ENCODE peak calls at places on chromosome 12, in seven cellular contexts. Y, A, Z, D, R, N and X are unnamed samples.

GRCh38 chr12:74817499-74817898 is 279.9 kb downstream of the ATXN7L3B start:
- DNase-seq in Y (no peak), A (no peak), Z (no peak), D (no peak), R (no peak), N (no peak), X (no peak)

GRCh38 chr12:8065991-8066594 is at the start of gene C3AR1:
- DNase-seq in Y (peak; percentile 50), A (peak; percentile 80), Z (no peak), D (no peak), R (peak; percentile 37), N (no peak), X (no peak)

GRCh38 chr12:13004368-13004767 is 4.3 kb upstream of the HEBP1 start:
- DNase-seq in Y (no peak), A (no peak), Z (no peak), D (no peak), R (no peak), N (no peak), X (no peak)

GRCh38 chr12:54300267-54300731 is 516 bp downstream of the NFE2 start:
- DNase-seq in Y (no peak), A (no peak), Z (no peak), D (no peak), R (no peak), N (no peak), X (no peak)

GRCh38 chr12:97308576-97309198 is 153.9 kb upstream of the RMST start:
- DNase-seq in Y (peak; percentile 65), A (peak; percentile 62), Z (no peak), D (peak; percentile 31), R (peak; percentile 17), N (no peak), X (no peak)

GRCh38 chr12:122681814-122682213 is 21.3 kb downstream of the HCAR2 start:
- DNase-seq in Y (no peak), A (peak; percentile 23), Z (no peak), D (no peak), R (no peak), N (no peak), X (no peak)

GRCh38 chr12:54377797-54378515 is 6.6 kb downstream of the ZNF385A start:
- DNase-seq in Y (no peak), A (no peak), Z (no peak), D (no peak), R (no peak), N (no peak), X (no peak)

GRCh38 chr12:8035440-8036010 is 3.0 kb downstream of the FOXJ2 start:
- DNase-seq in Y (no peak), A (no peak), Z (no peak), D (no peak), R (no peak), N (no peak), X (peak; percentile 55)

GRCh38 chr12:108856170-108856427 is 1.3 kb downstream of the SSH1 start:
- DNase-seq in Y (no peak), A (peak; percentile 51), Z (no peak), D (peak; percentile 27), R (no peak), N (no peak), X (peak; percentile 73)

GRCh38 chr12:32885831-32886230 is 10.7 kb downstream of the PKP2 start:
- DNase-seq in Y (no peak), A (no peak), Z (no peak), D (no peak), R (no peak), N (no peak), X (no peak)

GRCh38 chr12:94710933-94711332 is 60.6 kb upstream of the TMCC3 start:
- DNase-seq in Y (peak; percentile 33), A (no peak), Z (peak; percentile 60), D (no peak), R (peak; percentile 29), N (no peak), X (peak; percentile 87)
- TF ChIP-seq CTCF in Y (peak; percentile 61), A (peak; percentile 43), Z (peak; percentile 84), D (peak; percentile 62), R (peak; percentile 35), N (peak; percentile 19), X (peak; percentile 73)

GRCh38 chr12:124656214-124656516 is 88.8 kb upstream of the NCOR2 start:
- DNase-seq in Y (no peak), A (no peak), Z (no peak), D (no peak), R (no peak), N (no peak), X (no peak)
- TF ChIP-seq CTCF in Y (no peak), A (no peak), Z (no peak), D (no peak), R (no peak), N (no peak), X (peak; percentile 20)

DNA sequence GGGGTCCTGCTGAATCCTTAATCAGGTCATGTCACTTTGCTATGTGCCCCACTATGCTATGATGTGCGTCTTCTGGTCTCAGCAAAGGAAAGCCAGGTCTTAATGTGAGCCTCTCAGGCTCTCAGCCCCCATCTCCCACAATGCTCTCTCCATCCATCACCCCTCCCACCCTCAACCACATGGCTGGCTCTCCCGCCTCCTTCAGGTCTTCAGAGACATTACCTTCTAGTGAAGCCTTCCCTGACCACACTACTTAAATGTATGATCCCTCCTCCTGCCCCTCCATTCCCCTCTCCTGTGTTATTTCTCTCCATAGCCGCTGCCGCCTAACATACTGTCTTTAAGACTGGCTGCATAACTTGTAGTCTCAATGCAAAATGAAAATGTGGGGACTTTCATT is 50.5 kb downstream of the KRT80 start:
- DNase-seq in Y (no peak), A (no peak), Z (peak; percentile 54), D (no peak), R (no peak), N (no peak), X (peak; percentile 80)
- TF ChIP-seq CTCF in Y (peak; percentile 19), A (peak; percentile 10), Z (peak; percentile 39), D (peak; percentile 10), R (no peak), N (no peak), X (peak; percentile 67)

DNA sequence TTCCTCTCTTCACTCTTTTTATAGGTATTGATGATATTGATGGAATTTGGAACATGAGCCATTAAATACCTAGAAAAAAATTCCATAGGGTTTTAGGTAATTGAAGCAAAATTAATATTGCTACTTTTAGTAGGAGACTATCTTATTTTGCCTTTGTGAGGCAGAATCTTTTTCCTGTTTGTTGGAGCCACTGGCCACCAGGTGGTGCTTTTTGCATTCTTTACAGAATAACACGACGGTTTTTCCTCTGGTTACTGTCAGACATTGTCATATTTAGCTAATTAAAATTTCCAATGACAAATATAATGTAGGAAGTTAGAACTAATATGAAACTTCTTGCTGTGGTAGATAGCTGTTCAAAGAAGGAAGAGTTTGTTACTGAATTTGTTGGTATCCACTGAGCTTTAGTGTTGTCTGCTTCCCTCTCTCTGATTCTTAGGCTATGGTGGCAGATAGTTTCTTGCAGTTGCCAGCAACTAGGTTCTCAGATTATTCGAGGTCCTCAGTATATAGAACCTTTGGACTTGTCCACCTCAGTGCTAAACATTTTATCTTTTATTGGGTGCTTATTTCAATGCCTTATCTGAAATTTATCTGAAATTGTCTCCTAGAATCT is 25.7 kb downstream of the RAB21 start:
- DNase-seq in Y (peak; percentile 63), A (peak; percentile 46), Z (peak; percentile 32), D (no peak), R (peak; percentile 18), N (no peak), X (peak; percentile 76)
- TF ChIP-seq CTCF in Y (peak; percentile 92), A (peak; percentile 72), Z (peak; percentile 56), D (peak; percentile 71), R (peak; percentile 58), N (peak; percentile 71), X (peak; percentile 94)

GRCh38 chr12:93684716-93685115 is 7.5 kb downstream of the CRADD start:
- DNase-seq in Y (no peak), A (no peak), Z (no peak), D (no peak), R (no peak), N (no peak), X (no peak)
- TF ChIP-seq CTCF in Y (no peak), A (no peak), Z (no peak), D (no peak), R (no peak), N (no peak), X (no peak)

GRCh38 chr12:117040496-117040895 is 58.7 kb downstream of the TESC start:
- DNase-seq in Y (no peak), A (no peak), Z (no peak), D (no peak), R (no peak), N (no peak), X (no peak)

GRCh38 chr12:117038023-117038680 is 61.1 kb downstream of the TESC start:
- DNase-seq in Y (no peak), A (no peak), Z (no peak), D (no peak), R (no peak), N (no peak), X (no peak)

GRCh38 chr12:117038919-117039318 is 60.3 kb downstream of the TESC start:
- DNase-seq in Y (no peak), A (no peak), Z (no peak), D (no peak), R (no peak), N (no peak), X (no peak)

GRCh38 chr12:117041798-117042170 is 57.4 kb downstream of the TESC start:
- DNase-seq in Y (no peak), A (no peak), Z (no peak), D (no peak), R (no peak), N (no peak), X (no peak)

DNA sequence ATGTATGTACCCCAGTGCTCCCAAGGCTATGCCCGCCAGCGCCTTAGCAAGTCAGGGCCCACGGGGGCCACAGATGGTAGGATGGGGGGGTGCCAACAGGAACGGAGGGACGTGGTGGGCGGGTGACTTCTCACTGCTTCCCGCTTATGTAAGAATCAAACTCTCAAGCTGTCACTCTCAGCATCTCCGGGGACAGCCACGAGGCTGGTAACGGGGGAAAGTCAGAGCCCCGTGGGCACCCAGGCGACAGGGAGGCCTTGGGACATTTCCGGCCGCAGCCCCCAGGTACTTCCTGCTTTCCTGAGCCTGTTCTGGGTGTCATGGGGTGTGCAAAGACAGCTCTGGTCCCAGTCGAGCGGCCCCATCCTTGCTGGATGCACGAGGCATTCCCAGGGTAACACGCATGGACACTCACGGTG is 59.3 kb downstream of the TESC start:
- DNase-seq in Y (no peak), A (no peak), Z (no peak), D (no peak), R (no peak), N (no peak), X (no peak)
- TF ChIP-seq CTCF in Y (no peak), A (no peak), Z (no peak), D (no peak), R (no peak), N (no peak), X (no peak)

DNA sequence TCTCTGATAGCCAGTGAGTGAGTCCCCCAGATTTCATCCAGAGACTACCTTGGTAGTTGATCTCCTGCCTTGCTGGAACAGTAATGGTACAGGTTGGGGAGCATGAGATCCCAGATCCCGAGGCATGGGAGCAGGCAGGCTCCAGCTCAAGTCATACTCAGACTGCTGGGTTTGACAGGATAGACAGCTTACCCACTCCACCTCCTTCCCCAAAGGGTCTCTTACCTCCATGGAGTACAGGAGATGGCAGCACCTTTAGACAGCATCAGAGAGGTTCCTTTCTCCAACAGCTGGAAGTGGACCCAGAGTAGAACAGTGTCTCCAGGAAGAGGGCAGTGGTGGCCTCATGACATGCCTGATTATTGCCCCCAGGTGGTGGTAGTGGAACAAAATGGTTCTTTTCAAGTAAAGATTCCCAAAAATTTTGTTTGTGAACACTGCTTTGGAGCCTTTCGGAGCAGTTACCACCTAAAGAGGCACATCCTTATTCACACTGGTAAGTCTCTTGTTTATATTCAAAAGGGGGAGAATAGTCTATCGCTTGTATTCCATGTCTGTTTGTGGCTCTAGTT is 4.9 kb upstream of the CSAD start:
- DNase-seq in Y (no peak), A (no peak), Z (no peak), D (no peak), R (no peak), N (no peak), X (peak; percentile 47)
- TF ChIP-seq CTCF in Y (peak; percentile 44), A (no peak), Z (no peak), D (no peak), R (no peak), N (no peak), X (peak; percentile 54)